ENCODE peak calls at places on chromosomes 5 and 9, in four cellular contexts. One of them, this sample, is unnamed.

GRCh38 chr9:4798281-4798680 is 5.5 kb downstream of the RCL1 start:
- DNase-seq in activated CD4-positive, alpha-beta T cell treated with anti-CD3 and anti-CD28 coated beads for 24 hours: no peak
- DNase-seq in left colon: no peak
- DNase-seq in KBM-7: peak
- DNase-seq in this sample: no peak

GRCh38 chr5:160843240-160843639 is 8.8 kb downstream of the ATP10B start:
- DNase-seq in activated CD4-positive, alpha-beta T cell treated with anti-CD3 and anti-CD28 coated beads for 24 hours: no peak
- DNase-seq in left colon: no peak
- DNase-seq in KBM-7: peak
- DNase-seq in this sample: no peak

GRCh38 chr5:68287976-68288755 is 72.6 kb downstream of the PIK3R1 start:
- DNase-seq in activated CD4-positive, alpha-beta T cell treated with anti-CD3 and anti-CD28 coated beads for 24 hours: no peak
- DNase-seq in left colon: peak
- DNase-seq in KBM-7: no peak
- DNase-seq in this sample: peak

GRCh38 chr5:58925627-58926545 is 343.0 kb downstream of the RAB3C start:
- DNase-seq in activated CD4-positive, alpha-beta T cell treated with anti-CD3 and anti-CD28 coated beads for 24 hours: no peak
- DNase-seq in left colon: no peak
- DNase-seq in KBM-7: no peak
- DNase-seq in this sample: no peak

GRCh38 chr5:45037927-45038326 is 229.2 kb downstream of the MRPS30 start:
- DNase-seq in activated CD4-positive, alpha-beta T cell treated with anti-CD3 and anti-CD28 coated beads for 24 hours: no peak
- DNase-seq in left colon: no peak
- DNase-seq in KBM-7: no peak
- DNase-seq in this sample: no peak

GRCh38 chr5:88785396-88786216 is 97.4 kb downstream of the MEF2C start:
- DNase-seq in activated CD4-positive, alpha-beta T cell treated with anti-CD3 and anti-CD28 coated beads for 24 hours: no peak
- DNase-seq in left colon: no peak
- DNase-seq in KBM-7: peak
- DNase-seq in this sample: peak

GRCh38 chr9:92425578-92425977 is 1.3 kb upstream of the OMD start:
- DNase-seq in activated CD4-positive, alpha-beta T cell treated with anti-CD3 and anti-CD28 coated beads for 24 hours: no peak
- DNase-seq in left colon: no peak
- DNase-seq in KBM-7: no peak
- DNase-seq in this sample: no peak

GRCh38 chr9:94905606-94906005 is 179.1 kb downstream of the AOPEP start:
- DNase-seq in activated CD4-positive, alpha-beta T cell treated with anti-CD3 and anti-CD28 coated beads for 24 hours: no peak
- DNase-seq in left colon: no peak
- DNase-seq in KBM-7: no peak
- DNase-seq in this sample: no peak

GRCh38 chr9:121708768-121709488 is 57.5 kb downstream of the DAB2IP start:
- DNase-seq in activated CD4-positive, alpha-beta T cell treated with anti-CD3 and anti-CD28 coated beads for 24 hours: no peak
- DNase-seq in left colon: peak
- DNase-seq in KBM-7: no peak
- DNase-seq in this sample: no peak

GRCh38 chr5:4879693-4880303 is 260.3 kb upstream of the ADAMTS16 start:
- DNase-seq in activated CD4-positive, alpha-beta T cell treated with anti-CD3 and anti-CD28 coated beads for 24 hours: no peak
- DNase-seq in left colon: peak
- DNase-seq in KBM-7: peak
- DNase-seq in this sample: peak

GRCh38 chr5:125950012-125950411 is 473.2 kb upstream of the GRAMD2B start:
- DNase-seq in activated CD4-positive, alpha-beta T cell treated with anti-CD3 and anti-CD28 coated beads for 24 hours: no peak
- DNase-seq in left colon: no peak
- DNase-seq in KBM-7: no peak
- DNase-seq in this sample: no peak

GRCh38 chr5:78523314-78524193 is 125.0 kb downstream of the LHFPL2 start:
- DNase-seq in activated CD4-positive, alpha-beta T cell treated with anti-CD3 and anti-CD28 coated beads for 24 hours: no peak
- DNase-seq in left colon: no peak
- DNase-seq in KBM-7: no peak
- DNase-seq in this sample: no peak

GRCh38 chr5:143865421-143865820 is 53.5 kb downstream of the HMHB1 start:
- DNase-seq in activated CD4-positive, alpha-beta T cell treated with anti-CD3 and anti-CD28 coated beads for 24 hours: no peak
- DNase-seq in left colon: no peak
- DNase-seq in KBM-7: no peak
- DNase-seq in this sample: no peak

GRCh38 chr5:143516249-143516648 is 112.8 kb upstream of the NR3C1 start:
- DNase-seq in activated CD4-positive, alpha-beta T cell treated with anti-CD3 and anti-CD28 coated beads for 24 hours: no peak
- DNase-seq in left colon: no peak
- DNase-seq in KBM-7: no peak
- DNase-seq in this sample: no peak

GRCh38 chr5:9512452-9512851 is 33.4 kb downstream of the SEMA5A start:
- DNase-seq in activated CD4-positive, alpha-beta T cell treated with anti-CD3 and anti-CD28 coated beads for 24 hours: no peak
- DNase-seq in left colon: no peak
- DNase-seq in KBM-7: no peak
- DNase-seq in this sample: no peak

GRCh38 chr5:67094476-67095300 is 101.9 kb downstream of the CD180 start:
- DNase-seq in activated CD4-positive, alpha-beta T cell treated with anti-CD3 and anti-CD28 coated beads for 24 hours: no peak
- DNase-seq in left colon: no peak
- DNase-seq in KBM-7: no peak
- DNase-seq in this sample: no peak

GRCh38 chr5:174692982-174693422 is 31.4 kb upstream of the MSX2 start:
- DNase-seq in activated CD4-positive, alpha-beta T cell treated with anti-CD3 and anti-CD28 coated beads for 24 hours: no peak
- DNase-seq in left colon: peak
- DNase-seq in KBM-7: no peak
- DNase-seq in this sample: peak

GRCh38 chr5:127898551-127899213 is 184.9 kb upstream of the SLC12A2 start:
- DNase-seq in activated CD4-positive, alpha-beta T cell treated with anti-CD3 and anti-CD28 coated beads for 24 hours: no peak
- DNase-seq in left colon: no peak
- DNase-seq in KBM-7: no peak
- DNase-seq in this sample: no peak

GRCh38 chr5:144032375-144032774 is 138.1 kb downstream of the YIPF5 start:
- DNase-seq in activated CD4-positive, alpha-beta T cell treated with anti-CD3 and anti-CD28 coated beads for 24 hours: no peak
- DNase-seq in left colon: no peak
- DNase-seq in KBM-7: no peak
- DNase-seq in this sample: no peak

GRCh38 chr9:83362341-83362995 is 175.7 kb downstream of the FRMD3 start:
- DNase-seq in activated CD4-positive, alpha-beta T cell treated with anti-CD3 and anti-CD28 coated beads for 24 hours: no peak
- DNase-seq in left colon: no peak
- DNase-seq in KBM-7: no peak
- DNase-seq in this sample: no peak

GRCh38 chr5:177023247-177023703 is 779 bp downstream of the ZNF346 start:
- DNase-seq in activated CD4-positive, alpha-beta T cell treated with anti-CD3 and anti-CD28 coated beads for 24 hours: no peak
- DNase-seq in left colon: peak
- DNase-seq in KBM-7: no peak
- DNase-seq in this sample: peak

GRCh38 chr9:100577776-100578448 is at the start of gene CAVIN4:
- DNase-seq in activated CD4-positive, alpha-beta T cell treated with anti-CD3 and anti-CD28 coated beads for 24 hours: no peak
- DNase-seq in left colon: no peak
- DNase-seq in KBM-7: no peak
- DNase-seq in this sample: no peak

GRCh38 chr5:39049298-39049697 is 24.9 kb downstream of the RICTOR start:
- DNase-seq in activated CD4-positive, alpha-beta T cell treated with anti-CD3 and anti-CD28 coated beads for 24 hours: no peak
- DNase-seq in left colon: no peak
- DNase-seq in KBM-7: no peak
- DNase-seq in this sample: no peak

GRCh38 chr9:69065660-69066059 is 30.1 kb downstream of the FXN start:
- DNase-seq in activated CD4-positive, alpha-beta T cell treated with anti-CD3 and anti-CD28 coated beads for 24 hours: no peak
- DNase-seq in left colon: no peak
- DNase-seq in KBM-7: no peak
- DNase-seq in this sample: no peak

GRCh38 chr5:157484768-157485167 is 24.8 kb downstream of the NIPAL4 start:
- DNase-seq in activated CD4-positive, alpha-beta T cell treated with anti-CD3 and anti-CD28 coated beads for 24 hours: no peak
- DNase-seq in left colon: no peak
- DNase-seq in KBM-7: no peak
- DNase-seq in this sample: no peak

GRCh38 chr5:90134892-90135291 is 274.7 kb downstream of the CETN3 start:
- DNase-seq in activated CD4-positive, alpha-beta T cell treated with anti-CD3 and anti-CD28 coated beads for 24 hours: no peak
- DNase-seq in left colon: peak
- DNase-seq in KBM-7: peak
- DNase-seq in this sample: peak

GRCh38 chr5:179568731-179569130 is 18.4 kb downstream of the RUFY1 start:
- DNase-seq in activated CD4-positive, alpha-beta T cell treated with anti-CD3 and anti-CD28 coated beads for 24 hours: no peak
- DNase-seq in left colon: no peak
- DNase-seq in KBM-7: peak
- DNase-seq in this sample: no peak

GRCh38 chr5:98259595-98259994 is 513.9 kb upstream of the RGMB start:
- DNase-seq in activated CD4-positive, alpha-beta T cell treated with anti-CD3 and anti-CD28 coated beads for 24 hours: no peak
- DNase-seq in left colon: no peak
- DNase-seq in KBM-7: no peak
- DNase-seq in this sample: no peak

GRCh38 chr9:36936498-36936831 is 97.6 kb downstream of the PAX5 start:
- DNase-seq in activated CD4-positive, alpha-beta T cell treated with anti-CD3 and anti-CD28 coated beads for 24 hours: no peak
- DNase-seq in left colon: no peak
- DNase-seq in KBM-7: no peak
- DNase-seq in this sample: no peak

GRCh38 chr5:51559390-51559789 is 176.1 kb downstream of the ISL1 start:
- DNase-seq in activated CD4-positive, alpha-beta T cell treated with anti-CD3 and anti-CD28 coated beads for 24 hours: no peak
- DNase-seq in left colon: no peak
- DNase-seq in KBM-7: no peak
- DNase-seq in this sample: no peak

GRCh38 chr9:18256574-18256973 is 217.4 kb upstream of the ADAMTSL1 start:
- DNase-seq in activated CD4-positive, alpha-beta T cell treated with anti-CD3 and anti-CD28 coated beads for 24 hours: no peak
- DNase-seq in left colon: peak
- DNase-seq in KBM-7: no peak
- DNase-seq in this sample: peak

GRCh38 chr5:153209016-153209415 is 281.5 kb upstream of the GRIA1 start:
- DNase-seq in activated CD4-positive, alpha-beta T cell treated with anti-CD3 and anti-CD28 coated beads for 24 hours: no peak
- DNase-seq in left colon: no peak
- DNase-seq in KBM-7: no peak
- DNase-seq in this sample: no peak

GRCh38 chr9:125739442-125739841 is 7.7 kb upstream of the PBX3 start:
- DNase-seq in activated CD4-positive, alpha-beta T cell treated with anti-CD3 and anti-CD28 coated beads for 24 hours: no peak
- DNase-seq in left colon: no peak
- DNase-seq in KBM-7: no peak
- DNase-seq in this sample: no peak

GRCh38 chr5:134813827-134814226 is 31.9 kb upstream of the C5orf24 start:
- DNase-seq in activated CD4-positive, alpha-beta T cell treated with anti-CD3 and anti-CD28 coated beads for 24 hours: no peak
- DNase-seq in left colon: no peak
- DNase-seq in KBM-7: peak
- DNase-seq in this sample: no peak